ENCODE peak calls at places on chromosomes 2 and 18, in seven cellular contexts. Y is stimulated activated CD4-positive, alpha-beta T cell treated with anti-CD3 and anti-CD28 coated beads, TNF-alpha, amount 100 ng/mL, for 48 hours; B is left ventricle myocardium inferior; M is anterior cingulate cortex; P is activated T-helper 1 cell treated with Interleukin-2 at 50 U/mL for 16 hours; U is astrocyte of the spinal cord; G is mesenchymal stem cell. S is an unnamed sample.

GRCh38 chr2:237724811-237725478 is 73.6 kb upstream of the RBM44 start:
- DNase-seq in Y (no peak), P (no peak), G (no peak), B (no peak), M (no peak), U (no peak), S (no peak)

GRCh38 chr2:73642338-73643018 is at the start of gene NAT8:
- DNase-seq in Y (no peak), M (no peak), G (no peak), U (no peak), B (no peak), P (no peak), S (no peak)

GRCh38 chr2:16256601-16257000 is 316.3 kb downstream of the MYCN start:
- DNase-seq in G (no peak), P (no peak), B (no peak), Y (no peak), U (no peak), M (no peak), S (no peak)

GRCh38 chr2:101741775-101742520 is 44.4 kb downstream of the MAP4K4 start:
- DNase-seq in B (no peak), M (peak), P (no peak), G (peak), Y (no peak), U (no peak), S (no peak)

GRCh38 chr2:176753752-176754474 is 458.7 kb upstream of the HNRNPA3 start:
- DNase-seq in P (no peak), Y (no peak), M (no peak), U (no peak), B (peak), G (no peak), S (no peak)

GRCh38 chr18:49628993-49629795 is 67.3 kb downstream of the LIPG start:
- DNase-seq in Y (no peak), B (peak), M (peak), G (no peak), U (no peak), P (no peak), S (no peak)

GRCh38 chr2:202157211-202157985 is 81.0 kb downstream of the SUMO1 start:
- DNase-seq in Y (no peak), U (no peak), G (no peak), M (no peak), B (no peak), P (no peak), S (no peak)

GRCh38 chr18:42296192-42296591 is 341.2 kb downstream of the PIK3C3 start:
- DNase-seq in G (no peak), P (no peak), Y (no peak), M (no peak), U (peak), B (no peak), S (no peak)

GRCh38 chr2:236803621-236804020 is 234.0 kb downstream of the ACKR3 start:
- DNase-seq in P (no peak), B (no peak), Y (no peak), U (no peak), M (no peak), G (no peak), S (no peak)

GRCh38 chr2:181778621-181779195 is 98.4 kb upstream of the NEUROD1 start:
- DNase-seq in M (peak), P (no peak), U (no peak), Y (no peak), B (no peak), G (peak), S (peak)

GRCh38 chr2:25714740-25715139 is 41.4 kb upstream of the DTNB start:
- DNase-seq in G (no peak), P (no peak), B (no peak), Y (no peak), U (no peak), M (no peak), S (no peak)

GRCh38 chr18:63177259-63177658 is 142.3 kb downstream of the BCL2 start:
- DNase-seq in G (no peak), P (no peak), Y (no peak), B (no peak), M (no peak), U (no peak), S (no peak)

GRCh38 chr2:241064008-241064801 is 37.9 kb downstream of the MTERF4 start:
- DNase-seq in U (no peak), B (no peak), Y (peak), G (no peak), M (no peak), P (peak), S (no peak)

GRCh38 chr2:17813742-17814458 is 2.4 kb upstream of the MSGN1 start:
- DNase-seq in P (no peak), G (peak), Y (no peak), U (peak), M (no peak), B (peak), S (no peak)

GRCh38 chr2:204116154-204116792 is 179.7 kb downstream of the ICOS start:
- DNase-seq in G (no peak), Y (no peak), M (peak), U (no peak), P (no peak), B (no peak), S (no peak)

GRCh38 chr2:102664439-102665042 is 45.2 kb downstream of the SLC9A2 start:
- DNase-seq in M (no peak), G (no peak), P (no peak), B (no peak), Y (peak), U (no peak), S (no peak)

GRCh38 chr2:173652731-173653426 is 298.2 kb downstream of the CDCA7 start:
- DNase-seq in G (peak), P (no peak), U (peak), B (no peak), Y (no peak), M (no peak), S (peak)

GRCh38 chr2:169230204-169230603 is 132.1 kb downstream of the LRP2 start:
- DNase-seq in P (no peak), U (no peak), B (no peak), Y (no peak), G (no peak), M (no peak), S (no peak)

GRCh38 chr2:21866316-21866715 is 742.5 kb downstream of the TDRD15 start:
- DNase-seq in U (no peak), P (no peak), B (no peak), M (no peak), Y (no peak), G (no peak), S (no peak)

GRCh38 chr2:241870611-241871537 is 1.3 kb downstream of the RTP5 start:
- DNase-seq in U (no peak), Y (no peak), G (no peak), M (no peak), B (no peak), P (no peak), S (no peak)

GRCh38 chr2:32235315-32235714 is 29.4 kb downstream of the NLRC4 start:
- DNase-seq in Y (no peak), M (no peak), B (no peak), P (no peak), U (no peak), G (no peak), S (peak)

GRCh38 chr2:42853571-42854206 is 61.3 kb upstream of the HAAO start:
- DNase-seq in U (no peak), P (no peak), Y (no peak), B (no peak), M (no peak), G (no peak), S (no peak)

GRCh38 chr2:8171608-8172007 is 510.2 kb upstream of the ID2 start:
- DNase-seq in U (peak), Y (no peak), G (no peak), M (no peak), P (no peak), B (no peak), S (no peak)

GRCh38 chr18:79928563-79928960 is 22.9 kb downstream of the SLC66A2 start:
- DNase-seq in M (no peak), B (no peak), U (no peak), G (no peak), Y (no peak), P (no peak), S (no peak)

GRCh38 chr2:65548571-65549261 is 116.3 kb upstream of the SPRED2 start:
- DNase-seq in P (no peak), U (no peak), B (no peak), G (no peak), Y (no peak), M (no peak), S (no peak)

GRCh38 chr2:16255120-16255519 is 314.8 kb downstream of the MYCN start:
- DNase-seq in Y (no peak), M (no peak), U (no peak), G (no peak), B (no peak), P (no peak), S (no peak)

GRCh38 chr2:85890522-85891176 is 1.9 kb upstream of the ST3GAL5 start:
- DNase-seq in P (no peak), B (no peak), G (no peak), M (peak), U (no peak), Y (no peak), S (no peak)

S was measured in COLO829.